ENCODE peak calls at places on chromosomes 5 and 9, in eight cellular contexts. J, B, Z, G, R, S, M and K are unnamed samples.

GRCh38 chr5:42496397-42497156 is 73.3 kb downstream of the GHR start:
- DNase-seq in M (no peak), G (no peak), R (no peak), S (no peak), Z (no peak), J (no peak), B (no peak), K (no peak)

GRCh38 chr9:133991211-133991921 is 758 bp downstream of the VAV2 start:
- DNase-seq in M (peak), J (no peak), Z (no peak), B (peak), S (peak), G (no peak), R (no peak), K (peak)

GRCh38 chr5:32984851-32985250 is 273.7 kb downstream of the NPR3 start:
- DNase-seq in Z (no peak), G (peak), M (no peak), J (no peak), R (peak), B (no peak), S (no peak), K (peak)

GRCh38 chr9:12166511-12166910 is 526.7 kb upstream of the TYRP1 start:
- DNase-seq in B (no peak), G (no peak), M (no peak), Z (no peak), J (no peak), S (no peak), R (no peak), K (no peak)

GRCh38 chr9:93126825-93127368 is 7.2 kb downstream of the NINJ1 start:
- DNase-seq in S (peak), M (peak), J (no peak), B (peak), Z (peak), R (no peak), G (no peak), K (no peak)

GRCh38 chr9:36902063-36902735 is 131.9 kb downstream of the PAX5 start:
- DNase-seq in R (no peak), G (no peak), Z (no peak), M (no peak), S (no peak), B (no peak), J (no peak), K (no peak)

GRCh38 chr5:135457424-135458071 is 5.4 kb upstream of the TIFAB start:
- DNase-seq in G (peak), J (peak), Z (peak), R (peak), S (peak), B (peak), M (peak), K (peak)

GRCh38 chr5:107705390-107706014 is 34.8 kb upstream of the EFNA5 start:
- DNase-seq in R (no peak), S (no peak), M (no peak), G (peak), Z (no peak), J (no peak), B (no peak), K (peak)

GRCh38 chr9:113222482-113222841 is 1.1 kb downstream of the SLC31A1 start:
- DNase-seq in B (no peak), M (peak), G (no peak), J (no peak), R (no peak), S (no peak), Z (no peak), K (peak)

GRCh38 chr9:105142406-105143092 is 101.9 kb upstream of the SLC44A1 start:
- DNase-seq in M (no peak), Z (no peak), J (no peak), S (no peak), R (no peak), G (peak), B (no peak), K (no peak)

GRCh38 chr5:9340095-9340494 is 205.8 kb downstream of the SEMA5A start:
- DNase-seq in R (no peak), Z (no peak), M (no peak), J (no peak), S (no peak), B (no peak), G (no peak), K (no peak)

GRCh38 chr5:111967463-111967862 is 210.5 kb upstream of the NREP start:
- DNase-seq in S (no peak), M (no peak), Z (no peak), J (no peak), G (no peak), B (no peak), R (no peak), K (no peak)

GRCh38 chr9:121463026-121463827 is 36.4 kb downstream of the GGTA1 start:
- DNase-seq in Z (no peak), G (peak), J (peak), M (peak), R (peak), B (peak), S (peak), K (no peak)

GRCh38 chr9:15942806-15943424 is 390.1 kb downstream of the CCDC171 start:
- DNase-seq in G (no peak), M (no peak), Z (no peak), B (no peak), S (no peak), R (no peak), J (peak), K (no peak)

GRCh38 chr9:134294228-134295071 is 31.8 kb upstream of the RXRA start:
- DNase-seq in S (peak), M (no peak), R (no peak), Z (peak), J (peak), G (peak), B (peak), K (no peak)

GRCh38 chr5:151924564-151925395 is at the start of gene GLRA1:
- DNase-seq in S (peak), Z (no peak), M (peak), B (peak), J (peak), G (peak), R (peak), K (peak)

GRCh38 chr5:106314221-106314824 is 1356.4 kb downstream of the EFNA5 start:
- DNase-seq in J (no peak), B (no peak), G (no peak), S (no peak), R (no peak), Z (no peak), M (no peak), K (no peak)

GRCh38 chr9:94083384-94083783 is 880 bp upstream of the PTPDC1 start:
- DNase-seq in G (no peak), R (no peak), J (no peak), Z (no peak), M (no peak), S (no peak), B (no peak), K (no peak)

GRCh38 chr9:130666393-130667116 is 2.2 kb downstream of the PRDM12 start:
- DNase-seq in J (no peak), R (no peak), Z (no peak), M (no peak), B (no peak), G (no peak), S (peak), K (no peak)

GRCh38 chr9:137744632-137745183 is 125.9 kb downstream of the EHMT1 start:
- DNase-seq in B (no peak), Z (no peak), M (no peak), G (no peak), R (no peak), S (no peak), J (no peak), K (no peak)

GRCh38 chr5:88660326-88660946 is 222.5 kb downstream of the MEF2C start:
- DNase-seq in Z (no peak), M (no peak), R (no peak), S (peak), J (no peak), G (no peak), B (no peak), K (peak)

GRCh38 chr5:2020730-2021129 is 138.0 kb upstream of the IRX4 start:
- DNase-seq in G (no peak), M (no peak), J (no peak), B (no peak), S (no peak), Z (no peak), R (no peak), K (peak)

GRCh38 chr5:40877371-40877988 is 31.8 kb upstream of the C7 start:
- DNase-seq in M (no peak), R (no peak), G (no peak), J (no peak), B (no peak), S (no peak), Z (no peak), K (no peak)

GRCh38 chr5:162096448-162096847 is 28.9 kb downstream of the GABRG2 start:
- DNase-seq in M (peak), J (no peak), S (peak), G (no peak), B (no peak), R (no peak), Z (no peak), K (no peak)

GRCh38 chr5:150446583-150446982 is 3.0 kb downstream of the RPS14 start:
- DNase-seq in J (no peak), S (no peak), B (no peak), R (no peak), M (no peak), Z (no peak), G (no peak), K (no peak)
- H3K27ac ChIP-seq in J (no peak), S (no peak), B (no peak), R (no peak), M (no peak), Z (no peak), G (no peak), K (peak)

DNA sequence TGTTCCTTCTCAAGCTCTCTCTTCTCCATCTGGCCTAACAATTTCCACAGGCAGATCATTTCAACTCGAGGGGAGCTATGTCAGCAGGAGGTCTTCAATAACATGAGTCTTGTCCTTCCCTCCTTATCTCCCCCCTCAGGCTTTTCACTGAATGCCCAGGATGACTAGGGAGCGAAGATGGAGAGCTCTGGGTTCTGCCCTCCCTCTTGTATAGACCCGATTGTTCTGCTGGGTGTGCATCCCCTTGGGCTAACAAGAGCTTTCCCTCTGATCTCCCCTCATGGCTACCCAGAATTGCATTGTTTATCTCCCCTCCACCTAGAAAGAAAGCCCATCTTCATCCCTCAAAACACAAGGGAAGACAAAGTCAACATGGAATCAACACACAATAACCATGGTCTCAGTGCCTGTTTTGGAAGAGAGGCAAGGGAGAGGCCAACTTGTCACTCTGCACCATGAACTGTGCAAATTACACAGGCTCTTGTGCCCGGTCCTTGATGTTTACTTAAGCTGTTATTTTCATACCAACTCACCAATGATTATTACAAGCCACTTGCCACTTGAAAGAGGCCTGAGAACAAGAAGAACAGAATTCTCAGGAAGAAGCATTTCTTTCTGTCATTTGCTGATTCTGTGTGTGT is 187.7 kb downstream of the FANCC start:
- DNase-seq in Z (no peak), J (no peak), M (no peak), S (no peak), R (no peak), G (no peak), B (no peak), K (no peak)
- H3K27ac ChIP-seq in Z (no peak), J (no peak), M (peak), S (no peak), R (no peak), G (no peak), B (no peak), K (no peak)

GRCh38 chr5:64811050-64811640 is 42.4 kb downstream of the CWC27 start:
- DNase-seq in G (peak), R (peak), J (no peak), M (peak), Z (no peak), S (peak), B (no peak), K (peak)

GRCh38 chr5:64806537-64806936 is 37.8 kb downstream of the CWC27 start:
- DNase-seq in M (no peak), G (no peak), R (no peak), J (no peak), S (no peak), B (no peak), Z (no peak), K (no peak)

DNA sequence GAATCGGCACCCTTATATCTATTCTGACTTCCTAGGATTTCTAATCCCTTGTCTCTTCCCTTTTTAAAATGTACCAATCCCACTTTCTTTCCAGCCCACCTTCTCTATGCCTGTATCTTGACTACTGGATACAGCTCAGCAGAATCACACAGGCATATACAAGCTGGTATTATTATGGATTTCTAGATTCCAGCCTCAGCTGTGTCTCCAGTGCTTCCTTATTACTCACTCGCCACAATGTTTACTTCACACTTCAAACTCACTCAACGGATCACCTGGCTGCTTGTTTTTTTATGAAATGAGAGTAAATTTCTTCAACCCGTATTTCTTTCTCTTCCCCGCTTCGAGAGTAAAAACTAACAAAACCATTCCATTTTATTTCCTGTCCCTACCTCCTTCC is 38.8 kb downstream of the CWC27 start:
- DNase-seq in R (no peak), S (no peak), B (no peak), Z (no peak), G (no peak), M (no peak), J (no peak), K (no peak)
- H3K27ac ChIP-seq in R (no peak), S (no peak), B (no peak), Z (no peak), G (no peak), M (no peak), J (no peak), K (no peak)

GRCh38 chr5:142770650-142771609 is 753 bp downstream of the ARHGAP26 start:
- DNase-seq in M (peak), R (peak), J (peak), B (peak), S (peak), Z (peak), G (peak), K (peak)
- H3K27ac ChIP-seq in M (peak), R (peak), J (peak), B (peak), S (no peak), Z (peak), G (peak), K (peak)

DNA sequence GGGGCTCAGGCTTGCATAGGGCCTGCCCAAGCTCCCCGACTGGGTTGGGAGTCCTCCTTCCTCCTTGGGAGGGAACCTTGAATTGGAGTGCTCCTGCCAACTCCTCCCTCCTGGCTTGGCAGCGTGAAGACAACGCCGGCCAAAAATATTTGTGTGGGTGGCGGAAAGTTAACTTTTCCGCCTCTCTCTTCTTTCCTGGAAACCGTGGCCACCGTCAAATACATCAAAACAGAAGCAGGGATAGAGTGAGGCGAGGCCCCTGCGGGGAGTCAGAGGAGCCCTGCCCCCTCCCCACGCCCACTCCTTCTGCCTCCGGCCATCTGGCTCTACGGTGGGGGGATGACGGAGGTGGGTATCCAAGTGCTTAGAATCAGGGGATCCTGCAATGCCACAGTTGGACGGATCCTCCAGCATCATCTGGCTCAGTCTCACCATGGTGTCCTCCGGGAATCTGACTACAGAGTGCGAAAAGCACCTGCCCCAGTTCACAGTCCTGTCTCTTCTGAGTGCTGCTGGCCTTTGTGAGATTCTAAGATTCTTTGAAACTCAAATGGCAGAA is 25.2 kb upstream of the SYNPO start:
- DNase-seq in M (no peak), B (peak), J (no peak), G (peak), R (peak), S (no peak), Z (peak), K (no peak)
- H3K27ac ChIP-seq in M (peak), B (peak), J (peak), G (no peak), R (peak), S (no peak), Z (peak), K (peak)

GRCh38 chr5:39062104-39062503 is 12.1 kb downstream of the RICTOR start:
- DNase-seq in Z (no peak), B (no peak), G (no peak), S (no peak), J (no peak), M (no peak), R (no peak), K (no peak)

GRCh38 chr5:39068099-39068498 is 6.1 kb downstream of the RICTOR start:
- DNase-seq in S (no peak), R (no peak), G (no peak), M (no peak), Z (no peak), B (no peak), J (no peak), K (no peak)

GRCh38 chr5:39063037-39063436 is 11.2 kb downstream of the RICTOR start:
- DNase-seq in Z (no peak), B (no peak), S (no peak), J (no peak), R (no peak), G (no peak), M (no peak), K (no peak)

GRCh38 chr5:39062530-39062929 is 11.7 kb downstream of the RICTOR start:
- DNase-seq in S (no peak), G (no peak), R (no peak), Z (no peak), J (no peak), B (no peak), M (no peak), K (no peak)

DNA sequence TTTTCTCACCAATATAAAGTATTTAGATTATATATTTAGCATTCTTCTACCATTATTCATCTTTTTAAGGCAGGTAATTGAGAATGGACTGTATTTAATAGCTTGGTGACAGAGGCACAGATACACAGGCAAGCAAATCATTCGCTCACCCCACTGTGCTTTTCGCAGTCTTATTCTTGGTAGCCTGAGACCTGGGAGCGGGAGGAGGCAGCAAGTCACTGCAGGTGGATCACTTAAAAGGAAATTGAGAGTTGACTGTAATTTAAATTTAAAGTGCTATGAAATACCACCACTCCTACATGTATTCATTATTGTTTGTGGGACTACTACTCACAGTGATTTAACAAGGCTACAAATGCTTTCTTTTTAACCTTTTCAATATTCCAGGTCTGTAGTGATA is 9.7 kb downstream of the RICTOR start:
- DNase-seq in J (no peak), R (no peak), M (no peak), G (no peak), S (no peak), Z (no peak), B (no peak), K (no peak)
- H3K27ac ChIP-seq in J (no peak), R (no peak), M (no peak), G (no peak), S (no peak), Z (no peak), B (no peak), K (no peak)

GRCh38 chr5:156971848-156972525 is 9.0 kb upstream of the TIMD4 start:
- DNase-seq in J (no peak), S (no peak), M (no peak), R (no peak), B (no peak), G (no peak), Z (no peak), K (no peak)
- H3K27ac ChIP-seq in J (no peak), S (no peak), M (no peak), R (no peak), B (no peak), G (no peak), Z (no peak), K (no peak)

DNA sequence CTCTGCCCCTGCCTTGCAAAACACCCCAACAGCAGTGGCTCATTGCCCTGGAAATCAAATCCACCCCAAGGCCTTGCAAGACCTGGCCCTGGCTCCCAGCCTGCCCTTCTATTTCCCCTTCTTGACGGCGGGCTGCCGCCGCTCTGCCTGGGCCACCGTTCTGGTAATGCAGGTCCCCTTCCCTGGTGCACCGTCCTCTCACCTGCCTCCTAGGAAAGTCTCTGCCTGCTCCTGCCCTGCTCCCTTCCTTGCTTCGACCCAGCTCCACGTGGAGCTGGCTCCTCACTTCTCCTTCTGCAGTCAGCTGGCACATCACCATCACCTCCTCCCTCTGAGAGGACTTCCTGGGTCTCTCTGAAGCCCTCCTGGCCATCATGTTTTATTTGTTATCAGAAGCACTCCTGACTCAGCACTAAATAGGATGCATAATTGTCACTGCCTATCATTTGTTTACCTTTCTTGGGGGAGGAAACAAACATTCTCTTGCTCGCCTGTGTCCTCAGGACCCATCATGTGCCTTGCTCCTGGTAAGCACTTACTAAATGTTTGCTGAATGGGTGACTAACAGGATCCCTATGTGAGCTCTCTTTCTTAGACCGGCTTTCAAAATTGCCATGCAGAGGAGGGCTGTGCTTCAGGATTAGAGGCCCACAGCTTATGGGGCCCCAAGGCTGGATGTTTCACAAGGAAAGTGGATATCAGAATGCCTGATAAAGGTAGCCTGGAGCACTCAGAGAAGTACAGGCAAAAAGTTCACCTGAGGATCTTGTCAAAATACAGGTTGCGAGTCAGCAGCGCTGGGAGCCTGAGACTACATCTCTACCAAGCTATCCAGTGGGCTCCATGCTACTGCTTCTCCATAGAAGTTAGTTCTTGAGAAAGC is 19.6 kb upstream of the C5orf47 start:
- DNase-seq in B (no peak), M (peak), R (no peak), Z (no peak), S (peak), G (peak), J (no peak), K (peak)
- H3K27ac ChIP-seq in B (no peak), M (peak), R (no peak), Z (peak), S (no peak), G (no peak), J (no peak), K (no peak)

GRCh38 chr9:128704356-128704670 is 2.0 kb downstream of the PKN3 start:
- DNase-seq in G (no peak), S (no peak), R (no peak), Z (no peak), M (no peak), B (peak), J (no peak), K (no peak)

GRCh38 chr9:128702949-128703615 is 779 bp downstream of the PKN3 start:
- DNase-seq in J (no peak), Z (peak), R (peak), S (peak), M (no peak), B (peak), G (no peak), K (peak)

GRCh38 chr9:128705051-128705965 is 3.0 kb downstream of the PKN3 start:
- DNase-seq in J (no peak), S (no peak), R (no peak), M (no peak), Z (no peak), B (no peak), G (no peak), K (no peak)

GRCh38 chr9:128702445-128702948 is at the start of gene PKN3:
- DNase-seq in M (peak), B (peak), G (peak), R (peak), J (peak), S (peak), Z (peak), K (peak)

GRCh38 chr9:128703616-128704355 is 1.5 kb downstream of the PKN3 start:
- DNase-seq in M (no peak), S (no peak), J (no peak), R (no peak), B (peak), Z (peak), G (no peak), K (no peak)
- H3K27ac ChIP-seq in M (no peak), S (no peak), J (peak), R (peak), B (no peak), Z (peak), G (no peak), K (peak)